ENCODE peak calls at places on chromosomes 7 and 10, in six cellular contexts. V, O, S, U, Q and L are unnamed samples.

GRCh38 chr10:44335330-44336021 is 49.4 kb downstream of the CXCL12 start:
- DNase-seq in V (no peak), O (no peak), S (no peak), U (no peak), Q (no peak), L (no peak)

GRCh38 chr7:16926283-16926682 is 44.5 kb upstream of the AGR3 start:
- DNase-seq in V (no peak), O (no peak), S (peak), U (peak), Q (peak), L (peak)

GRCh38 chr7:2036786-2037185 is 196.0 kb downstream of the MAD1L1 start:
- DNase-seq in V (no peak), O (peak), S (no peak), U (no peak), Q (no peak), L (no peak)

GRCh38 chr10:114278140-114278883 is 39.3 kb downstream of the VWA2 start:
- DNase-seq in V (no peak), O (no peak), S (no peak), U (no peak), Q (no peak), L (no peak)

GRCh38 chr7:127317447-127317961 is 64.8 kb upstream of the GRM8 start:
- DNase-seq in V (no peak), O (no peak), S (no peak), U (no peak), Q (no peak), L (no peak)

GRCh38 chr7:47714669-47715607 is 133.0 kb upstream of the TNS3 start:
- DNase-seq in V (no peak), O (no peak), S (no peak), U (no peak), Q (no peak), L (no peak)

GRCh38 chr7:99126921-99127553 is 16.9 kb downstream of the SMURF1 start:
- DNase-seq in V (no peak), O (peak), S (no peak), U (no peak), Q (no peak), L (peak)

GRCh38 chr7:2232766-2233520 is at the start of gene MAD1L1:
- DNase-seq in V (peak), O (peak), S (peak), U (peak), Q (peak), L (peak)

GRCh38 chr10:121774404-121774803 is 153.4 kb downstream of the ATE1 start:
- DNase-seq in V (no peak), O (no peak), S (no peak), U (no peak), Q (peak), L (no peak)

GRCh38 chr10:95651346-95652115 is 5.0 kb downstream of the ALDH18A1 start:
- DNase-seq in V (no peak), O (no peak), S (no peak), U (no peak), Q (no peak), L (no peak)

GRCh38 chr10:3330687-3331086 is 158.1 kb upstream of the PITRM1 start:
- DNase-seq in V (no peak), O (no peak), S (no peak), U (no peak), Q (no peak), L (peak)

GRCh38 chr7:44194562-44195145 is 5.4 kb upstream of the GCK start:
- DNase-seq in V (no peak), O (no peak), S (no peak), U (no peak), Q (no peak), L (no peak)

DNA sequence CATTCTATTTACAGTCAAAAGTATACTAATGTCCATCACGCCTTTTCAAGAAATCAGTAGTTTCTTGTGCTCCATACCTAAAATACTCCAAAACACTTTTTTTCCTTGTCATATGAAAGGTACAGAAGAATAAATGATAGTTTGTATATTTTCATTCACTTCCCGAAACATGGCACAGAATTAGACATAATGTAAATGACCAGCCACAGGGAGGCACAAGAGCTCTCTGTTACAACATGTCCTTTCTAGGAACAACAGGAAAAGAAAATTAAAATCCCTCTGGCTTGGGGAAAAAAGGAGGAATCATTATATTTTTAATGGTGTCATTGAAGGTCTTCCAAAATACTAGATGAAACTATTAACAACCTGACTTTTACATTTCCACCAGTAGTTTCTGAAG is 331.2 kb downstream of the ACTR3B start:
- DNase-seq in V (no peak), O (no peak), S (no peak), U (no peak), Q (no peak), L (no peak)
- TF ChIP-seq CTCF in V (no peak), O (no peak), S (no peak), U (no peak), Q (no peak), L (no peak)

DNA sequence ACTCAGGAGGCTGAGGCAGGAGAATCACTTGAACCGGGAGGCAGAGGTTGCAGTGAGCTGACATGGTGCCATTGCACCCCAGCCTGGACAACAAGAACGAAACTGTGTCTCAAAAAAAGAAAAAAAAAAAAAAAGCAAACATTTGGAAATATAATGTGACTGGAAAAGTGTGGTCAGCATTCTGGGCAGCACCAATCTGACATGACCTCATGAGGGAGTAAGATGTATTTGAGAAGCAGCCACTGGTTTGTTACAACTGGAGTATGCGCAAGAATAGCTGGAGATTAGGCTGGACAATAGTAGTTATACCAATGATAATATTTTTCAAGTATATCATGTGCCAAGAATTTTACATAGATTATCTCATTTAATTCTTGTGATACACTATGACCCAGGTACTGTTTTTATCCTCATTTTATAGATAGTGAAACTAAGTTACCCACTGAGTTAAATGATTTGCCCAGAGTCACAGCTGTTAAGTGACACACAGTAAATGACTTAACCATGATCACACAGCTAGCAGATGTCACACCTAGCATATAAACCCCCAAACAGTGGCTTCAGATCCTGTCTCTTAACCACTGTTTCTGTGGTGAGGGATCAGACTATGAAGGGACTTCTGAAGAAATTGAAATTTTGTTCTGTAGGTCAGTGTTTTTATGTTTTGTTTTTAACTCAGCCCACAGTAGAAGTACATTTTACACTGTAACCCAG is 11.1 kb downstream of the MCU start:
- DNase-seq in V (no peak), O (no peak), S (no peak), U (no peak), Q (no peak), L (no peak)
- TF ChIP-seq CTCF in V (no peak), O (no peak), S (no peak), U (no peak), Q (no peak), L (no peak)

GRCh38 chr10:49226594-49226993 is 38.4 kb upstream of the TMEM273 start:
- DNase-seq in V (no peak), O (no peak), S (no peak), U (no peak), Q (no peak), L (no peak)

GRCh38 chr10:49227406-49227805 is 39.2 kb upstream of the TMEM273 start:
- DNase-seq in V (no peak), O (no peak), S (no peak), U (no peak), Q (no peak), L (no peak)

GRCh38 chr10:49231421-49231820 is 43.2 kb upstream of the TMEM273 start:
- DNase-seq in V (no peak), O (no peak), S (no peak), U (no peak), Q (no peak), L (no peak)

GRCh38 chr10:49230004-49230403 is 41.8 kb upstream of the TMEM273 start:
- DNase-seq in V (no peak), O (no peak), S (no peak), U (no peak), Q (no peak), L (no peak)

DNA sequence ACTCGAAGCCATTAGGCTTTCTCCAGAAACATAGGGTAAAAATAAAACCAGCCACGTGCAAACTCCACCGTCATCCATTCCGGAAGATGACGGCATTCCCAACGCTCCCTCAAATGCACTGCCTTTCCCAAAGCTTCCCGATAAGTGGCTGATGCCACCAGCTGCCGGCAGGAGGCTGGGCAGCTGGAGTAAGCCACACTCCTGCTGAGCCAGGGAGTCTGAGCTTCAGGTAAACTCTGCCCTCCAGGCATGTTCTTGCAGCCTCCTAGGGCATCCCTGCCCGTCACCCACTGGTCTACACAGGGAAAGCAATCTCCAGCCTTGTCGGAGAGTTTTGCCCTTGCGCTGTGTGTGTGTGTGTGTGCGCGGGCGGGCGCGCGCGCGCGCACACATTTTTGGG is 40.5 kb upstream of the TMEM273 start:
- DNase-seq in V (no peak), O (no peak), S (no peak), U (no peak), Q (no peak), L (no peak)
- TF ChIP-seq CTCF in V (no peak), O (no peak), S (no peak), U (no peak), Q (no peak), L (no peak)

DNA sequence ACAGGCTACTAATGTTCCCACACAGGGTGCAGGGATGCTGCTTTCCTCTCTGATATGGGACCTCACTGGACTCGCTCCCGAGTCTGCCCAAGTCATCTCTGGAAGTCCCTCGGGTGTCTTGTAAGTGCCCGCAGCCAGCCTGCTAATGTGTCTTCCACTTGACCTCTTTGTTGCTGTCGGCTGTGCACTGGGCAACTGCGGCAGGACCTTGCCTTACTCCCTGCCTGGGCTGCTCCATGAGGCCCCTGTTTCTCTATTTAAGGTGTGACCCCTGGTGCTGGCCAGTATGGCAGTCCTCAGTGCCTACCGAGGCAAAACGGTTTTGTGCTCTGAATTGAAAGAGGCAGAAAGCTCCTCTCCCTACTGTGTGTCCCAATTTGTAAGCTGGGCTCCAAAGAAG is 88.8 kb upstream of the DUSP5 start:
- DNase-seq in V (no peak), O (no peak), S (no peak), U (no peak), Q (no peak), L (no peak)
- TF ChIP-seq CTCF in V (no peak), O (no peak), S (no peak), U (no peak), Q (no peak), L (no peak)